ENCODE peak calls at places on chromosomes 1 and 21, in nine cellular contexts. T is stomach; C is sigmoid colon; W is colonic mucosa; G is mammary epithelial cell; E is neural progenitor cell; P is fibroblast of lung; I is CD8-positive, alpha-beta memory T cell; Q is lower lobe of right lung. B is an unnamed sample.

GRCh38 chr1:227917081-227917950 is 30.4 kb downstream of the WNT9A start:
- DNase-seq in W (no peak), G (no peak), C (no peak), I (no peak), Q (no peak), E (peak; percentile 86), T (no peak), P (no peak), B (no peak)

GRCh38 chr1:8764301-8764937 is 53.0 kb downstream of the RERE start:
- DNase-seq in I (no peak), Q (no peak), W (no peak), P (peak; percentile 26), C (no peak), E (no peak), G (no peak), T (no peak), B (no peak)

GRCh38 chr1:24216254-24216653 is 29.2 kb upstream of the IFNLR1 start:
- DNase-seq in E (no peak), P (no peak), Q (peak; percentile 59), T (peak; percentile 33), I (no peak), G (no peak), W (no peak), C (no peak), B (no peak)

GRCh38 chr1:114333670-114334069 is 177.3 kb downstream of the TRIM33 start:
- DNase-seq in I (no peak), P (no peak), W (no peak), Q (no peak), T (no peak), G (no peak), C (no peak), E (no peak), B (no peak)

GRCh38 chr1:89971600-89971999 is 23.3 kb upstream of the ZNF326 start:
- DNase-seq in E (no peak), P (no peak), T (no peak), I (no peak), G (peak; percentile 47), W (no peak), Q (no peak), C (no peak), B (no peak)

GRCh38 chr1:228273720-228274451 is 66.0 kb downstream of the OBSCN start:
- DNase-seq in E (no peak), W (no peak), G (no peak), Q (peak; percentile 43), T (no peak), P (no peak), I (no peak), C (peak; percentile 54), B (peak; percentile 5)

GRCh38 chr1:27018316-27018715 is 5.7 kb upstream of the TENT5B start:
- DNase-seq in P (no peak), C (no peak), I (no peak), Q (no peak), W (no peak), G (no peak), E (no peak), T (no peak), B (no peak)

GRCh38 chr1:36651176-36651910 is 168.6 kb upstream of the CSF3R start:
- DNase-seq in G (no peak), W (no peak), T (no peak), Q (no peak), E (no peak), C (no peak), I (no peak), P (no peak), B (no peak)

GRCh38 chr1:221979461-221980032 is 237.7 kb upstream of the DUSP10 start:
- DNase-seq in C (no peak), E (no peak), G (no peak), W (no peak), Q (no peak), I (no peak), T (no peak), P (no peak), B (no peak)

GRCh38 chr1:24970399-24970753 is 40.3 kb upstream of the RUNX3 start:
- DNase-seq in G (no peak), Q (no peak), I (no peak), W (no peak), T (no peak), E (peak; percentile 52), C (no peak), P (peak; percentile 89), B (no peak)

GRCh38 chr1:11714831-11715574 is 20.9 kb upstream of the AGTRAP start:
- DNase-seq in I (no peak), E (no peak), G (no peak), Q (no peak), T (no peak), C (no peak), W (no peak), P (no peak), B (no peak)

GRCh38 chr21:33232640-33233039 is 2.9 kb downstream of the IFNAR2 start:
- DNase-seq in G (peak; percentile 67), T (no peak), E (no peak), Q (no peak), P (no peak), C (no peak), W (no peak), I (no peak), B (no peak)

GRCh38 chr1:63323866-63324778 is 1.8 kb downstream of the FOXD3 start:
- DNase-seq in I (no peak), T (no peak), C (no peak), W (no peak), E (peak; percentile 81), G (no peak), Q (no peak), P (no peak), B (no peak)
- H3K4me1 ChIP-seq in I (peaks cover 17% of the 10 kb centered on the region), T (peaks cover 51% of the 10 kb centered on the region), C (peaks cover 29% of the 10 kb centered on the region), W (peaks cover 9% of the 10 kb centered on the region), E (peaks cover 13% of the 10 kb centered on the region), G (peaks cover 16% of the 10 kb centered on the region), Q (peaks cover 37% of the 10 kb centered on the region), P (no peaks in the 10 kb centered on the region), B (peaks cover 8% of the 10 kb centered on the region)

GRCh38 chr1:19452221-19452663 is 33.1 kb downstream of the CAPZB start:
- DNase-seq in E (no peak), T (no peak), I (no peak), P (peak; percentile 87), G (no peak), Q (no peak), W (peak; percentile 52), C (no peak), B (no peak)

GRCh38 chr1:19449454-19450228 is 35.7 kb downstream of the CAPZB start:
- DNase-seq in E (no peak), Q (no peak), T (no peak), P (no peak), W (no peak), C (no peak), I (no peak), G (no peak), B (no peak)

GRCh38 chr1:19453843-19454242 is 31.5 kb downstream of the CAPZB start:
- DNase-seq in W (no peak), I (no peak), G (no peak), Q (no peak), E (no peak), P (no peak), T (no peak), C (peak; percentile 64), B (no peak)

GRCh38 chr1:19448491-19449439 is 36.6 kb downstream of the CAPZB start:
- DNase-seq in I (no peak), C (peak; percentile 93), P (peak; percentile 90), Q (peak; percentile 60), E (no peak), G (peak; percentile 84), W (peak; percentile 56), T (no peak), B (no peak)

GRCh38 chr1:19450811-19451564 is 34.4 kb downstream of the CAPZB start:
- DNase-seq in C (no peak), W (no peak), E (no peak), P (peak; percentile 99), G (peak; percentile 90), Q (no peak), I (no peak), T (no peak), B (no peak)
- H3K27ac ChIP-seq in C (peak overlapping the region; percentile 98), W (peak overlapping the region; percentile 69), E (no peak overlapping the region), P (peak overlapping the region; percentile 98), G (peak overlapping the region; percentile 14), Q (peak overlapping the region; percentile 44), I (no peak overlapping the region), T (peak overlapping the region; percentile 90), B (no peak overlapping the region)

GRCh38 chr1:3217096-3217724 is 148.2 kb downstream of the PRDM16 start:
- DNase-seq in P (no peak), W (no peak), C (no peak), E (no peak), Q (no peak), G (no peak), I (no peak), T (no peak), B (no peak)
- H3K4me3 ChIP-seq in P (no peak overlapping the region), W (no peak overlapping the region), C (peak overlapping the region; percentile 28), E (no peak overlapping the region), Q (no peak overlapping the region), G (no peak overlapping the region), I (no peak overlapping the region), T (no peak overlapping the region), B (no peak overlapping the region)

GRCh38 chr1:53126495-53126894 is 15.9 kb downstream of the SLC1A7 start:
- DNase-seq in T (no peak), P (no peak), C (peak; percentile 36), G (no peak), E (no peak), W (no peak), Q (no peak), I (no peak), B (no peak)

GRCh38 chr1:53127546-53127945 is 14.9 kb downstream of the SLC1A7 start:
- DNase-seq in T (no peak), G (no peak), E (no peak), C (peak; percentile 59), P (no peak), I (peak; percentile 11), Q (no peak), W (no peak), B (no peak)

GRCh38 chr1:53125122-53125521 is 17.3 kb downstream of the SLC1A7 start:
- DNase-seq in I (no peak), W (no peak), Q (no peak), C (no peak), E (no peak), T (no peak), G (no peak), P (no peak), B (no peak)

GRCh38 chr1:53123462-53124129 is 18.8 kb downstream of the SLC1A7 start:
- DNase-seq in W (no peak), G (no peak), T (no peak), P (peak; percentile 81), Q (peak; percentile 47), E (no peak), C (peak; percentile 91), I (no peak), B (no peak)

DNA sequence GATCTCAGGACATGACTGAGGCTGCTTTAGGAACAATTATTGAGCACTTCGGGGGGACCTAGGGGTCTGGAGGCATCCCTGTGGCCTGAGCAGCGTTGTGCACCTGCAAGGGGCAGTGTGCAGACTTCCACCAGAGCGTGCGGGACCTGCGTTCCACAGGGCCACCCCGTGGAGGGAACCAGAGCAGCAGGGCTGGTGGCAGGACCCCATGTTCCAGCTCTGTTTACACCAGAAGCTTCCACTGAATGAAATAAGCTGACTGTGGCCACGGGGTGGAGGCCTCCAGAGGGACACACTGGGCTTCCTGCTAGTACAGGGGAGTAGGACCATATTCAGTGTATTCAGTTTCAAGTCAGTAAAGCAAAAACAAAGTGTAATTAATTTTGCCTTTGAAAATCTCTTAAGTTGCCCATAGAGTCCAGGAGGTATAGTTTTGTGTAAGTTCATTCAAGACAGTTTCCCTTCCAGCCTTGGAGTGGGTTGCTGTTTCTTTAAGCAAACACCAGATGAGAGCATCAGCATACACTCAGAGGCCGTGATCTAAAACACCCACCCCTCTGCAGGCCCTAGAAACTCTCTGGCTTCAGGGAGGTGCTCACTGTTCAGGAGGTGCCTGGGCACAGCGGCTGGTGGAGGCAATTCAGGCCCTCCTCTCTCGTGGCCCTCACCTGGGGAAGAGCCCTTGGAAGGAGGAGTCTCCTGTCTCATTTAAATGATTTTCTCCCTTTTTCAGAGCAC is 16.6 kb downstream of the SLC1A7 start:
- DNase-seq in Q (no peak), C (peak; percentile 81), G (no peak), E (no peak), I (no peak), T (no peak), W (no peak), P (no peak), B (no peak)
- H3K4me1 ChIP-seq in Q (peaks cover 28% of the 10 kb centered on the region), C (peaks cover 73% of the 10 kb centered on the region), G (no peaks in the 10 kb centered on the region), E (peaks cover 26% of the 10 kb centered on the region), I (no peaks in the 10 kb centered on the region), T (peaks cover 78% of the 10 kb centered on the region), W (no peaks in the 10 kb centered on the region), P (peaks cover 27% of the 10 kb centered on the region), B (no peaks in the 10 kb centered on the region)

B was measured in naive thymus-derived CD4-positive, alpha-beta T cell.